ENCODE peak calls at places on chromosomes 5 and 9, in seven cellular contexts. I, B, C, A, J, R and O are unnamed samples.
A peak's percentile ranks its signal among the peaks of the same experiment; 100 is the strongest.

GRCh38 chr5:134100283-134101011 is 14.0 kb upstream of the TCF7 start:
- DNase-seq in B (no peak), A (peak; percentile 68), C (no peak), J (peak; percentile 92), I (peak; percentile 55), R (peak; percentile 44), O (peak; percentile 79)

GRCh38 chr9:113648586-113648985 is 185.1 kb downstream of the RGS3 start:
- DNase-seq in J (no peak), A (no peak), I (no peak), B (no peak), C (no peak), R (no peak), O (no peak)

GRCh38 chr9:136119259-136120118 is 814 bp upstream of the TMEM250 start:
- DNase-seq in A (peak; percentile 72), C (no peak), B (no peak), R (peak; percentile 52), I (no peak), J (no peak), O (no peak)

GRCh38 chr5:132751444-132751843 is 4.2 kb downstream of the CCNI2 start:
- DNase-seq in C (peak; percentile 85), I (no peak), A (no peak), J (no peak), B (no peak), R (no peak), O (no peak)

GRCh38 chr9:76426807-76427419 is 32.1 kb upstream of the GCNT1 start:
- DNase-seq in R (no peak), C (no peak), B (no peak), J (no peak), I (no peak), A (no peak), O (no peak)

GRCh38 chr9:35407846-35408245 is 82.1 kb upstream of the RUSC2 start:
- DNase-seq in J (no peak), A (no peak), I (no peak), B (no peak), C (no peak), R (no peak), O (no peak)

GRCh38 chr9:123473226-123473625 is 117.2 kb downstream of the CRB2 start:
- DNase-seq in A (peak; percentile 83), J (no peak), C (no peak), I (no peak), B (no peak), R (no peak), O (no peak)

GRCh38 chr5:120527251-120527650 is 63.2 kb downstream of the PRR16 start:
- DNase-seq in J (no peak), B (no peak), I (no peak), C (no peak), R (no peak), A (no peak), O (no peak)

GRCh38 chr9:71814805-71815204 is 46.5 kb upstream of the CEMIP2 start:
- DNase-seq in J (no peak), A (no peak), B (no peak), C (no peak), I (no peak), R (no peak), O (no peak)

GRCh38 chr9:123927625-123928308 is 2.2 kb downstream of the DENND1A start:
- DNase-seq in R (no peak), J (no peak), B (no peak), A (no peak), C (no peak), I (no peak), O (no peak)

GRCh38 chr5:82799346-82800077 is 277.7 kb downstream of the TMEM167A start:
- DNase-seq in C (no peak), R (no peak), A (no peak), B (no peak), J (no peak), I (no peak), O (no peak)

GRCh38 chr9:35935755-35936509 is 22.0 kb downstream of the OR2S2 start:
- DNase-seq in C (no peak), J (no peak), B (no peak), I (no peak), A (no peak), R (peak; percentile 17), O (no peak)

GRCh38 chr9:100440071-100440470 is 13.1 kb downstream of the MSANTD3 start:
- DNase-seq in B (no peak), I (no peak), C (no peak), J (no peak), A (no peak), R (peak; percentile 46), O (no peak)

GRCh38 chr5:16612007-16612406 is 4.8 kb downstream of the RETREG1 start:
- DNase-seq in B (no peak), A (no peak), C (no peak), R (no peak), I (no peak), J (no peak), O (no peak)

GRCh38 chr9:98603821-98604383 is 104.8 kb downstream of the GABBR2 start:
- DNase-seq in R (no peak), B (no peak), A (no peak), J (no peak), I (no peak), C (no peak), O (no peak)

GRCh38 chr5:73726071-73726470 is 100.1 kb downstream of the ARHGEF28 start:
- DNase-seq in R (no peak), B (no peak), I (no peak), A (no peak), C (no peak), J (no peak), O (no peak)

GRCh38 chr9:29211681-29212589 is 1638.7 kb upstream of the C9orf72 start:
- DNase-seq in J (peak; percentile 44), A (peak; percentile 82), B (peak; percentile 69), R (peak; percentile 56), I (no peak), C (no peak), O (no peak)

GRCh38 chr5:72597456-72597948 is 90.3 kb upstream of the ZNF366 start:
- DNase-seq in J (no peak), I (no peak), B (no peak), A (no peak), C (no peak), R (peak; percentile 13), O (no peak)